ENCODE peak calls at places on chromosomes 12 and 14, in nine cellular contexts. E is suprapubic skin; P is CD8-positive, alpha-beta memory T cell; X is body of pancreas; Q is heart left ventricle; W is MCF 10A; L is psoas muscle; Z is activated CD8-positive, alpha-beta memory T cell treated with anti-CD3 and anti-CD28 coated beads for 4 hours; B is pulmonary artery endothelial cell. U is an unnamed sample.

GRCh38 chr14:50943943-50944646 is at the start of gene PYGL:
- DNase-seq in E (peak), P (peak), X (peak), Q (peak), W (peak), L (peak), Z (no peak), B (no peak), U (no peak)

GRCh38 chr12:116773276-116773731 is 35.2 kb downstream of the RNFT2 start:
- DNase-seq in E (no peak), P (no peak), X (no peak), Q (no peak), W (peak), L (no peak), Z (no peak), B (peak), U (no peak)

GRCh38 chr12:101743724-101744472 is 4.6 kb upstream of the SYCP3 start:
- DNase-seq in E (no peak), P (no peak), X (no peak), Q (no peak), W (no peak), L (no peak), Z (peak), B (no peak), U (no peak)

GRCh38 chr14:69620211-69620611 is 8.8 kb downstream of the SUSD6 start:
- DNase-seq in E (no peak), P (no peak), X (no peak), Q (no peak), W (no peak), L (no peak), Z (no peak), B (no peak), U (no peak)

GRCh38 chr14:100864960-100865681 is 38.4 kb downstream of the RTL1 start:
- DNase-seq in E (peak), P (no peak), X (no peak), Q (peak), W (no peak), L (peak), Z (no peak), B (no peak), U (no peak)

GRCh38 chr14:75911883-75912282 is 69.9 kb downstream of the TGFB3 start:
- DNase-seq in E (no peak), P (no peak), X (no peak), Q (no peak), W (no peak), L (no peak), Z (no peak), B (peak), U (no peak)

GRCh38 chr12:84542289-84542688 is 370.3 kb downstream of the SLC6A15 start:
- DNase-seq in E (no peak), P (no peak), X (no peak), Q (no peak), W (no peak), L (no peak), Z (no peak), B (no peak), U (no peak)

GRCh38 chr12:612293-612692 is 51.0 kb downstream of the NINJ2 start:
- DNase-seq in E (no peak), P (no peak), X (no peak), Q (no peak), W (no peak), L (no peak), Z (no peak), B (no peak), U (no peak)

GRCh38 chr12:126338031-126338441 is 1272.8 kb downstream of the AACS start:
- DNase-seq in E (no peak), P (no peak), X (no peak), Q (no peak), W (no peak), L (no peak), Z (no peak), B (no peak), U (no peak)

GRCh38 chr12:30508205-30508967 is 187.3 kb downstream of the IPO8 start:
- DNase-seq in E (no peak), P (no peak), X (no peak), Q (no peak), W (no peak), L (no peak), Z (no peak), B (no peak), U (no peak)